ENCODE peak calls at places on chromosomes 11 and 22, in four cellular contexts. One of them, this sample, is unnamed.

GRCh38 chr11:128757235-128757711 is 63.4 kb downstream of the FLI1 start:
- DNase-seq in A549: no peak
- DNase-seq in adrenal gland: peak; percentile 42
- DNase-seq in tibial nerve: no peak
- DNase-seq in this sample: no peak

GRCh38 chr22:35914665-35915476 is 113.8 kb downstream of the RBFOX2 start:
- DNase-seq in tibial nerve: peak; percentile 22
- DNase-seq in A549: peak; percentile 48
- DNase-seq in adrenal gland: peak; percentile 78
- DNase-seq in this sample: no peak

GRCh38 chr22:34036936-34037335 is 116.7 kb upstream of the LARGE1 start:
- DNase-seq in adrenal gland: no peak
- DNase-seq in A549: no peak
- DNase-seq in tibial nerve: no peak
- DNase-seq in this sample: no peak

GRCh38 chr11:86958259-86958658 is 3.1 kb upstream of the FZD4 start:
- DNase-seq in adrenal gland: no peak
- DNase-seq in tibial nerve: no peak
- DNase-seq in A549: no peak
- DNase-seq in this sample: no peak

GRCh38 chr11:122523841-122524531 is 131.5 kb upstream of the UBASH3B start:
- DNase-seq in A549: no peak
- DNase-seq in tibial nerve: no peak
- DNase-seq in adrenal gland: peak; percentile 28
- DNase-seq in this sample: peak; percentile 26

GRCh38 chr22:27152883-27153282 is 495.5 kb downstream of the MIAT start:
- DNase-seq in A549: no peak
- DNase-seq in tibial nerve: no peak
- DNase-seq in adrenal gland: no peak
- DNase-seq in this sample: no peak

GRCh38 chr22:29715705-29716104 is 4.1 kb upstream of the CABP7 start:
- DNase-seq in adrenal gland: no peak
- DNase-seq in A549: no peak
- DNase-seq in tibial nerve: no peak
- DNase-seq in this sample: no peak

GRCh38 chr22:38869663-38870062 is 2.4 kb downstream of the CBX6 start:
- DNase-seq in adrenal gland: peak; percentile 21
- DNase-seq in tibial nerve: no peak
- DNase-seq in A549: no peak
- DNase-seq in this sample: peak; percentile 8

GRCh38 chr11:119787074-119787461 is 58.1 kb upstream of the NECTIN1 start:
- DNase-seq in tibial nerve: no peak
- DNase-seq in A549: no peak
- DNase-seq in adrenal gland: no peak
- DNase-seq in this sample: no peak

GRCh38 chr11:78991681-78992080 is 417.0 kb upstream of the NARS2 start:
- DNase-seq in A549: no peak
- DNase-seq in tibial nerve: no peak
- DNase-seq in adrenal gland: no peak
- DNase-seq in this sample: no peak

GRCh38 chr11:44658451-44658850 is 68.3 kb upstream of the TSPAN18 start:
- DNase-seq in adrenal gland: no peak
- DNase-seq in tibial nerve: no peak
- DNase-seq in A549: peak; percentile 18
- DNase-seq in this sample: no peak

GRCh38 chr11:57426754-57427691 is at the start of gene SLC43A3:
- DNase-seq in A549: no peak
- DNase-seq in adrenal gland: peak; percentile 71
- DNase-seq in tibial nerve: peak; percentile 63
- DNase-seq in this sample: peak; percentile 93

GRCh38 chr11:116792144-116792868 is 627 bp upstream of the APOA5 start:
- DNase-seq in tibial nerve: no peak
- DNase-seq in adrenal gland: no peak
- DNase-seq in A549: no peak
- DNase-seq in this sample: no peak

GRCh38 chr22:43481528-43482309 is 69.9 kb downstream of the MPPED1 start:
- DNase-seq in A549: no peak
- DNase-seq in adrenal gland: no peak
- DNase-seq in tibial nerve: no peak
- DNase-seq in this sample: no peak

GRCh38 chr22:48478124-48478523 is 1349.5 kb downstream of the BRD1 start:
- DNase-seq in tibial nerve: no peak
- DNase-seq in A549: no peak
- DNase-seq in adrenal gland: no peak
- DNase-seq in this sample: peak; percentile 13

GRCh38 chr11:2909145-2909914 is 19.9 kb downstream of the PHLDA2 start:
- DNase-seq in adrenal gland: no peak
- DNase-seq in tibial nerve: no peak
- DNase-seq in A549: no peak
- DNase-seq in this sample: peak; percentile 83

GRCh38 chr11:32469791-32470190 is 34.5 kb upstream of the WT1 start:
- DNase-seq in tibial nerve: no peak
- DNase-seq in adrenal gland: no peak
- DNase-seq in A549: no peak
- DNase-seq in this sample: no peak

GRCh38 chr11:44861829-44862545 is 88.7 kb downstream of the TP53I11 start:
- DNase-seq in tibial nerve: peak; percentile 24
- DNase-seq in A549: peak; percentile 94
- DNase-seq in adrenal gland: peak; percentile 86
- DNase-seq in this sample: peak; percentile 64

GRCh38 chr11:126352934-126353801 is 2.3 kb upstream of the ST3GAL4 start:
- DNase-seq in tibial nerve: no peak
- DNase-seq in adrenal gland: no peak
- DNase-seq in A549: no peak
- DNase-seq in this sample: no peak

GRCh38 chr11:17012712-17013547 is 1.3 kb downstream of the PLEKHA7 start:
- DNase-seq in A549: peak; percentile 83
- DNase-seq in adrenal gland: no peak
- DNase-seq in tibial nerve: no peak
- DNase-seq in this sample: peak; percentile 75

GRCh38 chr11:17014774-17015638 is 792 bp upstream of the PLEKHA7 start:
- DNase-seq in tibial nerve: no peak
- DNase-seq in A549: peak; percentile 86
- DNase-seq in adrenal gland: no peak
- DNase-seq in this sample: no peak

GRCh38 chr11:17013548-17014320 is 480 bp downstream of the PLEKHA7 start:
- DNase-seq in A549: peak; percentile 47
- DNase-seq in tibial nerve: no peak
- DNase-seq in adrenal gland: no peak
- DNase-seq in this sample: peak; percentile 50

GRCh38 chr11:17015639-17016125 is 1.5 kb upstream of the PLEKHA7 start:
- DNase-seq in tibial nerve: no peak
- DNase-seq in A549: no peak
- DNase-seq in adrenal gland: no peak
- DNase-seq in this sample: peak; percentile 48

DNA sequence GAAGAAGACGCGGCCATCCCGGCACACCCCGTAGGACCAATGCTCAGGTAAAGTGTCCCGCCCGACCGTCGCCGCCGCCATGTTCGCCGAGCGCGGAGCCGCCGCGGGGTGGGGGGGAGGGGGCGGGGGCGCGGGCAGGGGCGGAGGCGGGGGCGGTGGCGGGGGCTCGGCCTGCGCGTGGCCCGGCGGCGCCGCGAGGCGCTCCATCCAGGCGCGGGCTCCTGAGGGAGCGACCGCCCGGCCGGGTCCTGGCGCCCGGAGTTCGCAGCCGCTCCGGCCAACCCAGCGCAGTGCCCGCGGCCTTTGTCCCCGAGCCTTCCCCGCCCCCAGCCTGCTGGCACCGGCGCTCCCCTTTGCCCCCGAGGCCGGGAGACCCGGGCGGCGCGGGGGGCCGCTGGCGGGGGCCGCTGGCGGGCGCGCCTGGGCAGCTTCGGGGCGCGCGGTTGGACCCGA is at the start of gene PLEKHA7:
- DNase-seq in A549: peak; percentile 38
- DNase-seq in adrenal gland: no peak
- DNase-seq in tibial nerve: no peak
- DNase-seq in this sample: no peak
- TF ChIP-seq POLR2A in A549: no peak
- TF ChIP-seq POLR2A in adrenal gland: no peak
- TF ChIP-seq POLR2A in tibial nerve: no peak
- TF ChIP-seq POLR2A in this sample: no peak

DNA sequence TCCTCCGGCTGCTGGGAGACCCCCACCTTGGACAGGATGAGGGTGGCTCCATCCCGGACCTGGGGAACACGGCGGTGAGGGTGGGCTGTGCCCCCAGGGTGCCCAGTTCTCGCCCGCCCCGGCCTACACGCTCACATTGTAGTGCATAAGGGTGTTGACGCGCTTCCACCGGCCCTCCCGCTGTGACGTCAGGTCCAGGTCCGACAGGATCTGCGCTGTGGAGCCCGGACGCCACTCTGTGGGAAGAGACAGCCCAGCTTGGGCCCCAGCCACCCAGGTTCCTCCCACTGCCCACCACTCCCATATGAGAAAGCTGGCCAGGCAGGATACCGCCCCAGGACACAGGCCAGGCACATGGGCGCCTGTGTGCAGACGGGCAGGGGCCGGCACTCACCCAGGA is 8.3 kb upstream of the MAPK11 start:
- DNase-seq in tibial nerve: no peak
- DNase-seq in adrenal gland: no peak
- DNase-seq in A549: no peak
- DNase-seq in this sample: no peak
- H3K4me1 ChIP-seq in tibial nerve: no peaks in the 10 kb centered on the region
- H3K4me1 ChIP-seq in adrenal gland: peaks cover 10% of the 10 kb centered on the region
- H3K4me1 ChIP-seq in A549: peaks cover 21% of the 10 kb centered on the region
- H3K4me1 ChIP-seq in this sample: peaks cover 48% of the 10 kb centered on the region

GRCh38 chr11:88520391-88520790 is 182.9 kb upstream of the CTSC start:
- DNase-seq in A549: no peak
- DNase-seq in tibial nerve: no peak
- DNase-seq in adrenal gland: no peak
- DNase-seq in this sample: no peak
- H3K27ac ChIP-seq in A549: no peak overlapping the region
- H3K27ac ChIP-seq in tibial nerve: no peak overlapping the region
- H3K27ac ChIP-seq in adrenal gland: no peak overlapping the region
- H3K27ac ChIP-seq in this sample: no peak overlapping the region

GRCh38 chr11:133504906-133505305 is 27.4 kb downstream of the OPCML start:
- DNase-seq in adrenal gland: no peak
- DNase-seq in tibial nerve: no peak
- DNase-seq in A549: no peak
- DNase-seq in this sample: no peak
- TF ChIP-seq POLR2A in adrenal gland: no peak
- TF ChIP-seq POLR2A in tibial nerve: no peak
- TF ChIP-seq POLR2A in A549: no peak
- TF ChIP-seq POLR2A in this sample: no peak